ENCODE peak calls at places on chromosome 9, in five cellular contexts. E is activated CD8-positive, alpha-beta T cell treated with anti-CD3 and anti-CD28 coated beads for 36 hours; Z is Ammon's horn; B is SW 1271; G is type B pancreatic cell. A is an unnamed sample.
A peak's percentile ranks its signal among the peaks of the same experiment; 100 is the strongest.

GRCh38 chr9:126723807-126724172 is 81.0 kb upstream of the ZBTB43 start:
- DNase-seq in E (no peak), Z (peak; percentile 77), B (no peak), G (no peak), A (peak; percentile 91)

GRCh38 chr9:127159949-127160610 is 37.6 kb upstream of the ANGPTL2 start:
- DNase-seq in E (no peak), Z (no peak), B (no peak), G (peak; percentile 52), A (no peak)

GRCh38 chr9:109779711-109780452 is at the start of gene PALM2AKAP2:
- DNase-seq in E (no peak), Z (peak; percentile 54), B (peak; percentile 36), G (peak; percentile 82), A (no peak)

GRCh38 chr9:80496901-80497565 is 925.3 kb downstream of the TLE4 start:
- DNase-seq in E (no peak), Z (no peak), B (no peak), G (no peak), A (no peak)

GRCh38 chr9:38346811-38347735 is 45.4 kb upstream of the ALDH1B1 start:
- DNase-seq in E (no peak), Z (no peak), B (no peak), G (peak; percentile 62), A (no peak)

GRCh38 chr9:130499804-130500263 is 55.1 kb downstream of the ASS1 start:
- DNase-seq in E (peak; percentile 24), Z (no peak), B (no peak), G (no peak), A (no peak)

GRCh38 chr9:21017092-21017491 is 14.3 kb downstream of the HACD4 start:
- DNase-seq in E (no peak), Z (no peak), B (no peak), G (no peak), A (no peak)

GRCh38 chr9:137252555-137253506 is 1.7 kb downstream of the STPG3 start:
- DNase-seq in E (no peak), Z (no peak), B (no peak), G (no peak), A (no peak)

GRCh38 chr9:25724424-25724823 is 46.2 kb upstream of the TUSC1 start:
- DNase-seq in E (no peak), Z (no peak), B (no peak), G (no peak), A (no peak)

A was measured in cerebellar cortex.